ENCODE peak calls at places on chromosomes 13 and 19, in seven cellular contexts. G is K562, V is SK-N-SH, B is HepG2, C is GM12892, Q is GM12891, O is GM12878. I is an unnamed sample.

GRCh38 chr13:29582171-29582570 is 13.3 kb downstream of the SLC7A1 start:
- DNase-seq in V (no peak), B (no peak), Q (no peak), O (no peak), G (peak), C (no peak), I (no peak)

GRCh38 chr13:113869263-113869662 is 5.4 kb upstream of the GAS6 start:
- DNase-seq in Q (no peak), G (no peak), C (no peak), B (no peak), O (no peak), V (no peak), I (no peak)

GRCh38 chr19:50368649-50369570 is 3.5 kb upstream of the NAPSA start:
- DNase-seq in V (peak), G (peak), C (no peak), O (peak), Q (peak), B (peak), I (no peak)

GRCh38 chr13:113935081-113935511 is 38.8 kb downstream of the C13orf46 start:
- DNase-seq in B (no peak), V (peak), C (no peak), O (no peak), G (no peak), Q (no peak), I (no peak)

GRCh38 chr19:45424191-45425058 is 708 bp upstream of the ERCC1 start:
- DNase-seq in O (no peak), Q (no peak), B (peak), G (peak), V (peak), C (no peak), I (no peak)

GRCh38 chr13:27269114-27269665 is 1.4 kb upstream of the RASL11A start:
- DNase-seq in O (no peak), B (no peak), C (no peak), Q (no peak), G (no peak), V (no peak), I (no peak)

GRCh38 chr13:29067306-29067945 is 247.3 kb downstream of the MTUS2 start:
- DNase-seq in G (no peak), C (no peak), V (no peak), B (no peak), O (no peak), Q (no peak), I (no peak)

GRCh38 chr19:18280247-18281081 is 958 bp downstream of the JUND start:
- DNase-seq in Q (no peak), O (no peak), G (peak), C (peak), V (peak), B (peak), I (peak)

GRCh38 chr19:17197666-17198065 is 17.5 kb upstream of the USE1 start:
- DNase-seq in C (no peak), O (no peak), B (no peak), Q (no peak), G (no peak), V (no peak), I (no peak)
- TF ChIP-seq TAF1 in C (no peak), O (no peak), B (no peak), Q (no peak), G (no peak), V (no peak), I (no peak)

DNA sequence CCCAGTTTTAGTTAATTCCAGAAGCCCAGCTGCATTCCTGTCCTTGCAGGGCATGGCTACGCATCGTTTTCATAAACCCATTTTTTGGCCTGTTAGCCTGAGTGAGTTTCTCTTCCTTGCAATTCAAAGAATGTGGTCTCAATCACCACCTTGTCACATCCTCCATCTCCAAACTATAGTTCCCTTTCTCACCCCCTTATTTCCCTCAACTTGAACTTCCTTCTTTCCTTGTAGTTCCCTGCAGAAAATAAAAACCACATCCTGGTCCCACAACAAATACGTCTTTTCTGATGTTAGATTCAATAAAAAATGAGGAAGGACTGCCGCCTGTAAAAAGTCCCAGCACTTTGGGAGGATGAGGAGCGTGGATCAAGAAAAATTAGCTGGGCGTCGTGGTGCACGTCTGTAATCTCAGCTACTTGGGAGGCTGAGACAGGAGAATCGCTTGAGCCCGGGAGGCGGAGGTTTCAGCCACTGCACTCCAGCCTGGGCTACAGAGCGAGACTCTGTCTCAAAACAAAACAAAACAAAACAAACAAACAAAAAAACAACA is 13.2 kb downstream of the ADGRE3 start:
- DNase-seq in C (no peak), B (no peak), G (no peak), O (no peak), Q (no peak), V (no peak), I (no peak)
- TF ChIP-seq TAF1 in C (no peak), B (no peak), G (no peak), O (no peak), Q (no peak), V (no peak), I (no peak)

GRCh38 chr13:99277629-99278028 is 19.4 kb upstream of the GPR18 start:
- DNase-seq in B (no peak), Q (no peak), V (no peak), G (no peak), C (no peak), O (no peak), I (no peak)

GRCh38 chr13:99276706-99277105 is 18.5 kb upstream of the GPR18 start:
- DNase-seq in G (no peak), C (no peak), O (no peak), V (no peak), Q (no peak), B (no peak), I (no peak)

GRCh38 chr13:99273128-99273527 is 14.9 kb upstream of the GPR18 start:
- DNase-seq in Q (no peak), O (no peak), B (no peak), C (no peak), G (no peak), V (no peak), I (no peak)

GRCh38 chr13:99272481-99272880 is 14.3 kb upstream of the GPR18 start:
- DNase-seq in C (no peak), V (no peak), O (no peak), G (no peak), Q (no peak), B (no peak), I (no peak)

GRCh38 chr13:99275093-99275469 is 16.9 kb upstream of the GPR18 start:
- DNase-seq in Q (no peak), G (no peak), O (no peak), V (no peak), C (no peak), B (no peak), I (no peak)
- TF ChIP-seq TAF1 in Q (no peak), G (no peak), O (no peak), V (no peak), C (no peak), B (no peak), I (no peak)

DNA sequence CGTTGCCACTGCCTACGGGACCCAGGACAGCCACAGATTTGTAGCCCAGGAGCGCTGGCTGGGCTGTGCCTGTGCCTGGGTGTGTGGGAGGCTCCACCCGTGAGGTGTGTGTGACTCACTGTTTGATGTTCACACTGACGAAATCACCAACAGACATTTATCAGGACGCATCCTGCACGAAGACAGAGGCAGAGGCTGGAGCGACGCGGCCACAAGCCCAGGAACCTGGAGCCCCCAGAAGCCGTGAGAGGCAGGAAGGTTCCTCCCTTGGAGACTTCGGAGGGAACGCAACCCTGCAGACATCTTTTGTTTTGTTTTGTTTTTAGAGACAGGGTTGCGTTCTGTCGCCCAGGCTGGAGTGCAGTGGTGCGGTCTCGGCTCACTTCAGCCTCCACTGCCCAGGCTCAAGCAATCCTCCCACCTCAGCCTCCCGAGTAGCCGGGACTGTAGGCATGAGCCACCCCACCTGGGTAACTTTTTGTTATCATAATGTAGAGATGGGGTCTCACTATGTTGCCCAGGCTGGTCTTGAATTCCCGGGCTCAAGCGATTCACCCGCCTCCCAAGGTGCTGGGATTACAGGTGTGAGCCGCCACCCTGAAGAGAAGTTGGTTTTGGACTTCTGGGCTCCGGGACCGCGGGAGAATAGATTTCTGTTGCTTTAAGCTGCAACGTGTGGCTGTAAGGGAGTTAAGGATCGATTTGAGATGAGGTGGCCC is 25.0 kb upstream of the WDR18 start:
- DNase-seq in V (no peak), B (peak), O (no peak), Q (no peak), G (peak), C (no peak), I (no peak)
- TF ChIP-seq TAF1 in V (no peak), B (no peak), O (no peak), Q (no peak), G (peak), C (no peak), I (no peak)

GRCh38 chr13:40946485-40946884 is 72.6 kb downstream of the ELF1 start:
- DNase-seq in V (no peak), G (no peak), O (no peak), B (no peak), C (no peak), Q (no peak), I (no peak)

GRCh38 chr13:40943073-40943472 is 76.0 kb downstream of the ELF1 start:
- DNase-seq in V (no peak), B (no peak), Q (no peak), G (no peak), O (no peak), C (no peak), I (no peak)

GRCh38 chr13:40940841-40941240 is 78.3 kb downstream of the ELF1 start:
- DNase-seq in V (no peak), G (no peak), B (no peak), C (no peak), Q (no peak), O (no peak), I (no peak)

GRCh38 chr13:40941581-40941980 is 77.5 kb downstream of the ELF1 start:
- DNase-seq in O (no peak), B (no peak), V (no peak), C (no peak), Q (no peak), G (no peak), I (no peak)
- TF ChIP-seq TAF1 in O (no peak), B (no peak), V (no peak), C (no peak), Q (no peak), G (no peak), I (no peak)

DNA sequence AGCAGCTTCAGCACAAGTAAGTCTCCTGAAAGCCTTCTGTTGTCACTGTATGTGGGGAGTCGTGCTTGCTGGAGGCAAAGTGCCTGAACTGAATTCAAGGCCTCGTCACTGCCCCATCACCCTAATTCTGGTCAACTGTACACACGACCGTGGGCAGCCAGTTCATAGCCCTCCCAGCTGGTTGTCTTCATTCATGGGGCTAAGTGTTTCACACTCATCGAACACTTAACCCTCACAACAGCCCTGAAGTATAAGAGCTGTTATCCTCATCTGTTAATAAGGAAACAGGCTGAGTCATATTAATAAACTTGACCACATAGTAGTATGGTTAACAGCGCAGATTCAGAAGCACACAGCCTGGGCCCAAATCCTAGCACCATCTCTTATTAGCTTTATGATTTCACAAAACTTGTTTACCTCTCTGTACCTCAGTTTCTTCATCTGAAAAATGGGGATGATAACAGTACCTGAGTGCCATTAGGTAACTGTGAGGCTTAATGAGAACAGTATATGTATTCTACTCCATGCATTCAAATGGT is 66.7 kb downstream of the CDADC1 start:
- DNase-seq in V (no peak), Q (no peak), C (no peak), B (no peak), G (no peak), O (no peak), I (no peak)
- TF ChIP-seq TAF1 in V (no peak), Q (no peak), C (no peak), B (no peak), G (no peak), O (no peak), I (no peak)

DNA sequence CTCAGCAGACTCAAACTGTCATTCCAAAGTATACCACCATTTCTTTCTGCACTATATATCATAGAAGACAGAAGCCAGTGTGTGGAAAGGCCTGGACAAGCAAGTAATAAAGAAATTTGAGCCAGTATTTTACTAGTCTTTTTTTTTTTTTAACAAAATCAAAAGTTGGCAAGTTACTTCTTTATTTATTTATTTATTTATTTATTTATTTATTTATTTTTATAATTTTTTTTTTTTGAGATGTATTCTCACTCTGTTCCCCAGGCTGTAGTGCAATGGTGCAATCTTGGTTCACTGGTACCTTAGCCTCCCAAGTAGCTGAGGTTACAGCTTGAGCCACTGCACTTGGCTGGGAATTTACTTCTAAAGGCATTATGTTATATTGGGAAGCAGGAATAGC is 25.3 kb downstream of the ZNF493 start:
- DNase-seq in B (no peak), O (no peak), Q (no peak), V (no peak), C (no peak), G (no peak), I (no peak)
- TF ChIP-seq TAF1 in B (no peak), O (no peak), Q (no peak), V (no peak), C (no peak), G (no peak), I (no peak)

GRCh38 chr19:5355076-5355475 is 14.5 kb upstream of the PTPRS start:
- DNase-seq in C (no peak), Q (no peak), B (no peak), G (peak), V (no peak), O (no peak), I (no peak)
- TF ChIP-seq TAF1 in C (no peak), Q (no peak), B (no peak), G (no peak), V (no peak), O (no peak), I (no peak)

DNA sequence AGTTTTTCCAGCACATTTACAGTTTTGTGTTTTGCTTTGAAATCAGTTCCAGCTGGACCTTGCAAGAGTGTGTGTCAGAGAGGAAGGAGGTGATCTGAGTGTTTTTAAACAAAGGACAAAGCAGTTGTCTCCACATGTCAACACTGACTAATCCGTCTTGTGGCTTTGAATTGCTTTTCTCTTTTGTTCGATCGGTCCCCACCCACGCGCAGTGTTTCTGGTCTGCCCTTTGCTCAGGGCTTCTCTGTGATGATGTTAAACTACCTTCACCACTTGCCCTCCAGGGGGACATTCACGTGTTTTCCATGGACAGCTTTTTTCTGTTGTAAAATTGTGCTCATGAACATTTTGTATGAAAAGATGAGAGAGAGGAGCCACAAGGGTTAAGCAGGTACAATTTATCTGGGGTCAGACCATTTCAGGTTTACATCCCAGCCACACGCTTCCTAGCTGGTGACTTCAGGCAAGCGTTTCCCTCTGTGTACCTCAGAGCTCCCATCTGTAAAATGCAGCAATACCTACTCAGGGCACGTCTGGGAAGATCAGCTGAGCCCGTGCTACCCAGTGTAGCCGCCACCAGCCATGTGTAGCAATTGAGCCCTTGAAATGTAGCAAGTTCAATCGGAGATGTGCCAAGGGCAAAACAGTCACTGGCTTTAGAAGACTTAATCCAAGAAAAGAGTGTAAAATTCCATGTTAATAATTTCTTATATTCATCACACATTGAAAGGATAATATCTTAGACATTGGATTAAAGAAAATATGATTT is 13.5 kb upstream of the PLA2G4C start:
- DNase-seq in B (peak), G (no peak), O (no peak), C (no peak), V (no peak), Q (no peak), I (no peak)
- TF ChIP-seq TAF1 in B (no peak), G (no peak), O (no peak), C (no peak), V (no peak), Q (no peak), I (no peak)